ENCODE peak calls at places on chromosome 6, in ten cellular contexts. One of them, this sample, is unnamed.

GRCh38 chr6:34202329-34203201 is 34.1 kb upstream of the HMGA1 start:
- DNase-seq in NB4: no peak
- DNase-seq in right lobe of liver: no peak
- DNase-seq in IMR-90: no peak
- DNase-seq in ovary: no peak
- DNase-seq in HepG2: no peak
- DNase-seq in esophagus muscularis mucosa: no peak
- DNase-seq in stomach: no peak
- DNase-seq in vagina: no peak
- DNase-seq in adrenal gland: no peak
- DNase-seq in this sample: no peak

GRCh38 chr6:142884214-142885035 is 60.6 kb downstream of the HIVEP2 start:
- DNase-seq in NB4: no peak
- DNase-seq in right lobe of liver: no peak
- DNase-seq in IMR-90: no peak
- DNase-seq in ovary: no peak
- DNase-seq in HepG2: no peak
- DNase-seq in esophagus muscularis mucosa: no peak
- DNase-seq in stomach: no peak
- DNase-seq in vagina: no peak
- DNase-seq in adrenal gland: no peak
- DNase-seq in this sample: no peak

GRCh38 chr6:160247457-160247883 is 11.2 kb downstream of the SLC22A2 start:
- DNase-seq in NB4: no peak
- DNase-seq in right lobe of liver: no peak
- DNase-seq in IMR-90: no peak
- DNase-seq in ovary: no peak
- DNase-seq in HepG2: no peak
- DNase-seq in esophagus muscularis mucosa: no peak
- DNase-seq in stomach: no peak
- DNase-seq in vagina: no peak
- DNase-seq in adrenal gland: peak; percentile 2
- DNase-seq in this sample: no peak

GRCh38 chr6:139119553-139119952 is 15.3 kb upstream of the HECA start:
- DNase-seq in NB4: no peak
- DNase-seq in right lobe of liver: no peak
- DNase-seq in IMR-90: no peak
- DNase-seq in ovary: no peak
- DNase-seq in HepG2: no peak
- DNase-seq in esophagus muscularis mucosa: no peak
- DNase-seq in stomach: no peak
- DNase-seq in vagina: no peak
- DNase-seq in adrenal gland: no peak
- DNase-seq in this sample: no peak

GRCh38 chr6:147874322-147874721 is 365.8 kb downstream of the SAMD5 start:
- DNase-seq in NB4: no peak
- DNase-seq in right lobe of liver: no peak
- DNase-seq in IMR-90: no peak
- DNase-seq in ovary: no peak
- DNase-seq in HepG2: no peak
- DNase-seq in esophagus muscularis mucosa: no peak
- DNase-seq in stomach: no peak
- DNase-seq in vagina: no peak
- DNase-seq in adrenal gland: no peak
- DNase-seq in this sample: no peak

GRCh38 chr6:100833972-100834574 is 47.1 kb downstream of the ASCC3 start:
- DNase-seq in NB4: no peak
- DNase-seq in right lobe of liver: no peak
- DNase-seq in IMR-90: no peak
- DNase-seq in ovary: no peak
- DNase-seq in HepG2: no peak
- DNase-seq in esophagus muscularis mucosa: no peak
- DNase-seq in stomach: no peak
- DNase-seq in vagina: no peak
- DNase-seq in adrenal gland: no peak
- DNase-seq in this sample: no peak

GRCh38 chr6:34600101-34600500 is 44.0 kb upstream of the SPDEF start:
- DNase-seq in NB4: no peak
- DNase-seq in right lobe of liver: no peak
- DNase-seq in IMR-90: no peak
- DNase-seq in ovary: no peak
- DNase-seq in HepG2: no peak
- DNase-seq in esophagus muscularis mucosa: no peak
- DNase-seq in stomach: no peak
- DNase-seq in vagina: no peak
- DNase-seq in adrenal gland: no peak
- DNase-seq in this sample: no peak

GRCh38 chr6:26304213-26305096 is 60.5 kb upstream of the BTN3A2 start:
- DNase-seq in NB4: peak; percentile 85
- DNase-seq in right lobe of liver: no peak
- DNase-seq in IMR-90: peak; percentile 70
- DNase-seq in ovary: peak; percentile 49
- DNase-seq in HepG2: no peak
- DNase-seq in esophagus muscularis mucosa: no peak
- DNase-seq in stomach: no peak
- DNase-seq in vagina: no peak
- DNase-seq in adrenal gland: peak; percentile 66
- DNase-seq in this sample: peak; percentile 78

GRCh38 chr6:148758492-148758891 is 11.7 kb downstream of the UST start:
- DNase-seq in NB4: peak; percentile 88
- DNase-seq in right lobe of liver: no peak
- DNase-seq in IMR-90: no peak
- DNase-seq in ovary: no peak
- DNase-seq in HepG2: no peak
- DNase-seq in esophagus muscularis mucosa: no peak
- DNase-seq in stomach: no peak
- DNase-seq in vagina: no peak
- DNase-seq in adrenal gland: peak; percentile 45
- DNase-seq in this sample: no peak

GRCh38 chr6:34583461-34583860 is 27.3 kb upstream of the SPDEF start:
- DNase-seq in NB4: no peak
- DNase-seq in right lobe of liver: no peak
- DNase-seq in IMR-90: no peak
- DNase-seq in ovary: no peak
- DNase-seq in HepG2: no peak
- DNase-seq in esophagus muscularis mucosa: no peak
- DNase-seq in stomach: no peak
- DNase-seq in vagina: no peak
- DNase-seq in adrenal gland: no peak
- DNase-seq in this sample: no peak

GRCh38 chr6:114718716-114719270 is 376.0 kb upstream of the HS3ST5 start:
- DNase-seq in NB4: no peak
- DNase-seq in right lobe of liver: no peak
- DNase-seq in IMR-90: no peak
- DNase-seq in ovary: no peak
- DNase-seq in HepG2: no peak
- DNase-seq in esophagus muscularis mucosa: no peak
- DNase-seq in stomach: no peak
- DNase-seq in vagina: no peak
- DNase-seq in adrenal gland: no peak
- DNase-seq in this sample: no peak

GRCh38 chr6:392441-393390 is 1.2 kb downstream of the IRF4 start:
- DNase-seq in NB4: no peak
- DNase-seq in right lobe of liver: no peak
- DNase-seq in IMR-90: no peak
- DNase-seq in ovary: no peak
- DNase-seq in HepG2: no peak
- DNase-seq in esophagus muscularis mucosa: no peak
- DNase-seq in stomach: no peak
- DNase-seq in vagina: no peak
- DNase-seq in adrenal gland: no peak
- DNase-seq in this sample: no peak
- TF ChIP-seq POLR2A in NB4: no peak
- TF ChIP-seq POLR2A in right lobe of liver: no peak
- TF ChIP-seq POLR2A in IMR-90: no peak
- TF ChIP-seq POLR2A in ovary: no peak
- TF ChIP-seq POLR2A in HepG2: no peak
- TF ChIP-seq POLR2A in esophagus muscularis mucosa: no peak
- TF ChIP-seq POLR2A in stomach: no peak
- TF ChIP-seq POLR2A in vagina: no peak
- TF ChIP-seq POLR2A in adrenal gland: no peak
- TF ChIP-seq POLR2A in this sample: no peak

DNA sequence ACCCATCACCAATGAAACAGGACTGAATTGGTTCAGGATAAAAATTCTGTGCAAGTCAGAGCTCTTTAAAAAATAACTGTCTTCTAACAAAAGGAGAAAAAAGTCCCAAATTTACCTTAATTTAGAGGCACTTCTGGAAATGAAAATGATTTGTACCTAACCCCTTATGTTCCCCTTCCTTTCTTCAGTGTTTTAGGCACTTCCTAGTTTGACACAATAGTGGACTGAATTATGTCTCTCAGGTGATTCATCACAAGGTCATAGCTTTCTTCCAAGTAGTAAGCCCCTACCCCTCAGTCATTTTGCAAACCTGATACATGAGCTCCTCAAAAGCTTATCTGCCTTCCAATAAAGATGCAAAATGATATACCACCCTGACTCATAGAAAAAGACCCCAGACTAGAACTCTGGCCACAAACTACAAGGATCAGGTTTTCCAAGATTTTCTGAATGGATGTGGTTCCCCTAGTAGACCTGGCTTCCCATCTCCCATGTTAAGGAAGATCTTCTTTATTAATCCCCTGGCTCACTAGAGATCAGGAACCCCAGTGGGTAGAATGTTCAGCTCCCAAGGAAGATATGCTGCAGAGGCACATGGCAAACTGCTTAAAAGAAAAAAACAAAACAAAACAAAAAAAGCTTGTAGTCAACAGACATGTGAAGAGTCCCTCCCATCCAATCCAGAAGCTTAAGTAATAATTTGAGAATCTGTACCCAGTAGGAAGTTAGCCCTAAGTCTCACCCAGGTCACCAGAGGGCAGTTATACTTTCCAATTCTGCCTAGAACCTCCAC is 3.6 kb downstream of the PPP1R10 start:
- DNase-seq in NB4: peak; percentile 52
- DNase-seq in right lobe of liver: no peak
- DNase-seq in IMR-90: peak; percentile 52
- DNase-seq in ovary: no peak
- DNase-seq in HepG2: no peak
- DNase-seq in esophagus muscularis mucosa: no peak
- DNase-seq in stomach: no peak
- DNase-seq in vagina: no peak
- DNase-seq in adrenal gland: no peak
- DNase-seq in this sample: no peak
- TF ChIP-seq POLR2A in NB4: no peak
- TF ChIP-seq POLR2A in right lobe of liver: no peak
- TF ChIP-seq POLR2A in IMR-90: peak; percentile 18
- TF ChIP-seq POLR2A in ovary: no peak
- TF ChIP-seq POLR2A in HepG2: no peak
- TF ChIP-seq POLR2A in esophagus muscularis mucosa: no peak
- TF ChIP-seq POLR2A in stomach: no peak
- TF ChIP-seq POLR2A in vagina: no peak
- TF ChIP-seq POLR2A in adrenal gland: no peak
- TF ChIP-seq POLR2A in this sample: peak; percentile 6

DNA sequence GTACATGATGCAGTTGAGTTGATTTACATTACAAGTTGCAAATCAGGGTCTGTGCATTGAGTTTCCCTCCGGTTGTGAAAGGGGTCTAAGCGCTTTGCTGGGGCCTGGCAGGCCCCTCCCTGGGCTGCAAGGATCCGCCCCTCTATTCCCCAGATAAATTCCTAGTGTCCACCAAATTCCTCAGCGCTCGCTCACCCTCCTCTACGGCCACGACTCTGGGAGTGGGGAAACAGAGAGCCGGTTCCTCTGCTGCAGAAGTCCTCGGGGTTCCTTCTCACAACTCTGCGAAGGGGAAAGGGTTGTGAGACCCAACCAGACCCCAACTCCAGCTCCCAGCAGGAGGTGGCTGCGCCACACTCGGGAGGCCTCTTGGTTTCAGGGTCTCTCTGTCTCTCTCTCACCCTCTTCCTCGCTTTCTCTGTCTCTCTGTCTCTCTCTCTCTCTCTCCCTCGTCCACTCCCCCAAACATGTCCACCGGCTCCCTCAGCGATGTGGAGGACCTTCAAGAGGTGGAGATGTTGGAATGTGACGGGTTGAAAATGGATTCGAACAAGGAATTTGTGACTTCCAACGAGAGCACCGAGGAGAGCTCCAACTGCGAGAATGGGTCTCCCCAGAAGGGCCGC is at the start of gene TCF21:
- DNase-seq in NB4: no peak
- DNase-seq in right lobe of liver: no peak
- DNase-seq in IMR-90: peak; percentile 85
- DNase-seq in ovary: peak; percentile 84
- DNase-seq in HepG2: no peak
- DNase-seq in esophagus muscularis mucosa: no peak
- DNase-seq in stomach: peak; percentile 28
- DNase-seq in vagina: no peak
- DNase-seq in adrenal gland: no peak
- DNase-seq in this sample: no peak
- TF ChIP-seq POLR2A in NB4: no peak
- TF ChIP-seq POLR2A in right lobe of liver: no peak
- TF ChIP-seq POLR2A in IMR-90: peak; percentile 69
- TF ChIP-seq POLR2A in ovary: peak; percentile 82
- TF ChIP-seq POLR2A in HepG2: no peak
- TF ChIP-seq POLR2A in esophagus muscularis mucosa: peak; percentile 54
- TF ChIP-seq POLR2A in stomach: no peak
- TF ChIP-seq POLR2A in vagina: peak; percentile 83
- TF ChIP-seq POLR2A in adrenal gland: no peak
- TF ChIP-seq POLR2A in this sample: no peak

DNA sequence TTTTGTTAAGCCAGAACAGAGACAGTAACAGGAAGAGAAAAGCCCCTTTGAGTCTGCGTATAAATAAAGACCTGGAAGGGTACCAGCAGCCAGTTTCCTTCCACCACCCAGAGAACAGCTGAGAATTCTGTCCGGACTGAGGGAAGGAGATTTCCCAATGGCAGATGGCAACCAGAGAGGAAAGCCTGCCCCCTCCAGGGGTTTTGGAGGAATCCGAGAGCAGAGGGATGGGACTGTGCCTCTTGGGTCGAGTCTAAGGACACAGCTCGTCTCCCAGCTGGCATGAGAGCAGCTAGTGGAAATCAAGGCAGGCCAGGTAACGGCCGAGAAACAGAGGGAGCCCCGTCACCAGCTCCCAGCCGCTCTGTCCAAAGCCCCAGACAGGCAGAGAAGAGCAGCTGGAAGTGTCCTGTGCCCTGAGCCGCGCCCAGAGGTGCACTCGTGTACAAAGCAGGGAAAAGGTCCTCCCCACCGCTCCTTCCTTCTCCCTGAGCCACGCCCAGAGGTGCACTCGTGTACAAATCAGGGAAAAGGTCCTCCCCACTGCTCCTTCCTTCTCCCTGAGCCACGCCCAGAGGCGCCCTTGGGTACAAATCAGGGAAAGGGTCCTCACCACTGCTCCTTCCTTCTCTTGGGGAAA is 134.0 kb upstream of the SNX9 start:
- DNase-seq in NB4: no peak
- DNase-seq in right lobe of liver: no peak
- DNase-seq in IMR-90: peak; percentile 16
- DNase-seq in ovary: no peak
- DNase-seq in HepG2: no peak
- DNase-seq in esophagus muscularis mucosa: no peak
- DNase-seq in stomach: peak; percentile 65
- DNase-seq in vagina: no peak
- DNase-seq in adrenal gland: no peak
- DNase-seq in this sample: no peak
- TF ChIP-seq POLR2A in NB4: no peak
- TF ChIP-seq POLR2A in right lobe of liver: no peak
- TF ChIP-seq POLR2A in IMR-90: no peak
- TF ChIP-seq POLR2A in ovary: no peak
- TF ChIP-seq POLR2A in HepG2: no peak
- TF ChIP-seq POLR2A in esophagus muscularis mucosa: no peak
- TF ChIP-seq POLR2A in stomach: no peak
- TF ChIP-seq POLR2A in vagina: no peak
- TF ChIP-seq POLR2A in adrenal gland: no peak
- TF ChIP-seq POLR2A in this sample: no peak

GRCh38 chr6:52177961-52178360 is 8.2 kb upstream of the IL17A start:
- DNase-seq in NB4: no peak
- DNase-seq in right lobe of liver: no peak
- DNase-seq in IMR-90: no peak
- DNase-seq in ovary: no peak
- DNase-seq in HepG2: no peak
- DNase-seq in esophagus muscularis mucosa: no peak
- DNase-seq in stomach: no peak
- DNase-seq in vagina: no peak
- DNase-seq in adrenal gland: no peak
- DNase-seq in this sample: no peak
- TF ChIP-seq POLR2A in NB4: no peak
- TF ChIP-seq POLR2A in right lobe of liver: no peak
- TF ChIP-seq POLR2A in IMR-90: no peak
- TF ChIP-seq POLR2A in ovary: no peak
- TF ChIP-seq POLR2A in HepG2: no peak
- TF ChIP-seq POLR2A in esophagus muscularis mucosa: no peak
- TF ChIP-seq POLR2A in stomach: no peak
- TF ChIP-seq POLR2A in vagina: no peak
- TF ChIP-seq POLR2A in adrenal gland: no peak
- TF ChIP-seq POLR2A in this sample: no peak

This sample was measured in erythroblast.